ENCODE peak calls at places on chromosome 13, in six cellular contexts. One of them, this sample, is unnamed.

GRCh38 chr13:106560791-106561190 is 7.1 kb downstream of the ARGLU1 start:
- DNase-seq in stomach: no peak
- DNase-seq in dorsolateral prefrontal cortex: no peak
- DNase-seq in cardiac muscle cell: no peak
- DNase-seq in PC-9: no peak
- DNase-seq in WERI-Rb-1: no peak
- DNase-seq in this sample: no peak

GRCh38 chr13:24135674-24136300 is 24.7 kb upstream of the SPATA13 start:
- DNase-seq in stomach: no peak
- DNase-seq in dorsolateral prefrontal cortex: no peak
- DNase-seq in cardiac muscle cell: peak; percentile 60
- DNase-seq in PC-9: no peak
- DNase-seq in WERI-Rb-1: no peak
- DNase-seq in this sample: no peak

GRCh38 chr13:73922728-73923393 is 211.3 kb downstream of the KLF12 start:
- DNase-seq in stomach: no peak
- DNase-seq in dorsolateral prefrontal cortex: no peak
- DNase-seq in cardiac muscle cell: peak; percentile 8
- DNase-seq in PC-9: no peak
- DNase-seq in WERI-Rb-1: no peak
- DNase-seq in this sample: no peak

GRCh38 chr13:104011505-104012270 is 945.5 kb upstream of the SLC10A2 start:
- DNase-seq in stomach: peak; percentile 31
- DNase-seq in dorsolateral prefrontal cortex: no peak
- DNase-seq in cardiac muscle cell: peak; percentile 20
- DNase-seq in PC-9: no peak
- DNase-seq in WERI-Rb-1: peak; percentile 97
- DNase-seq in this sample: no peak

GRCh38 chr13:27821566-27821965 is 29.3 kb downstream of the GSX1 start:
- DNase-seq in stomach: no peak
- DNase-seq in dorsolateral prefrontal cortex: no peak
- DNase-seq in cardiac muscle cell: no peak
- DNase-seq in PC-9: no peak
- DNase-seq in WERI-Rb-1: no peak
- DNase-seq in this sample: no peak

GRCh38 chr13:111202745-111203144 is 87.6 kb downstream of the ARHGEF7 start:
- DNase-seq in stomach: no peak
- DNase-seq in dorsolateral prefrontal cortex: no peak
- DNase-seq in cardiac muscle cell: peak; percentile 96
- DNase-seq in PC-9: no peak
- DNase-seq in WERI-Rb-1: no peak
- DNase-seq in this sample: peak; percentile 37

GRCh38 chr13:79966039-79966438 is 374.9 kb downstream of the SPRY2 start:
- DNase-seq in stomach: no peak
- DNase-seq in dorsolateral prefrontal cortex: no peak
- DNase-seq in cardiac muscle cell: peak; percentile 33
- DNase-seq in PC-9: no peak
- DNase-seq in WERI-Rb-1: no peak
- DNase-seq in this sample: no peak

GRCh38 chr13:23928985-23929384 is 31.7 kb upstream of the C1QTNF9B start:
- DNase-seq in stomach: no peak
- DNase-seq in dorsolateral prefrontal cortex: no peak
- DNase-seq in cardiac muscle cell: peak; percentile 70
- DNase-seq in PC-9: no peak
- DNase-seq in WERI-Rb-1: peak; percentile 86
- DNase-seq in this sample: no peak

GRCh38 chr13:108733141-108733540 is 103.7 kb downstream of the MYO16 start:
- DNase-seq in stomach: no peak
- DNase-seq in dorsolateral prefrontal cortex: no peak
- DNase-seq in cardiac muscle cell: no peak
- DNase-seq in PC-9: no peak
- DNase-seq in WERI-Rb-1: no peak
- DNase-seq in this sample: no peak

GRCh38 chr13:77861716-77862115 is 56.9 kb downstream of the EDNRB start:
- DNase-seq in stomach: no peak
- DNase-seq in dorsolateral prefrontal cortex: no peak
- DNase-seq in cardiac muscle cell: peak; percentile 48
- DNase-seq in PC-9: no peak
- DNase-seq in WERI-Rb-1: no peak
- DNase-seq in this sample: no peak

GRCh38 chr13:20191902-20192469 is 752 bp downstream of the GJB2 start:
- DNase-seq in stomach: peak; percentile 53
- DNase-seq in dorsolateral prefrontal cortex: no peak
- DNase-seq in cardiac muscle cell: peak; percentile 30
- DNase-seq in PC-9: peak; percentile 15
- DNase-seq in WERI-Rb-1: no peak
- DNase-seq in this sample: no peak

GRCh38 chr13:75704942-75705320 is 68.8 kb downstream of the LMO7 start:
- DNase-seq in stomach: peak; percentile 77
- DNase-seq in dorsolateral prefrontal cortex: no peak
- DNase-seq in cardiac muscle cell: no peak
- DNase-seq in PC-9: peak; percentile 88
- DNase-seq in WERI-Rb-1: no peak
- DNase-seq in this sample: peak; percentile 78

GRCh38 chr13:29260684-29261083 is 334.8 kb downstream of the SLC7A1 start:
- DNase-seq in stomach: no peak
- DNase-seq in dorsolateral prefrontal cortex: no peak
- DNase-seq in cardiac muscle cell: no peak
- DNase-seq in PC-9: no peak
- DNase-seq in WERI-Rb-1: no peak
- DNase-seq in this sample: no peak

GRCh38 chr13:60396008-60396782 is 825 bp upstream of the TDRD3 start:
- DNase-seq in stomach: peak; percentile 91
- DNase-seq in dorsolateral prefrontal cortex: peak; percentile 95
- DNase-seq in cardiac muscle cell: peak; percentile 94
- DNase-seq in PC-9: peak; percentile 90
- DNase-seq in WERI-Rb-1: peak; percentile 83
- DNase-seq in this sample: peak; percentile 75

GRCh38 chr13:40389081-40389641 is 277.3 kb downstream of the FOXO1 start:
- DNase-seq in stomach: no peak
- DNase-seq in dorsolateral prefrontal cortex: no peak
- DNase-seq in cardiac muscle cell: no peak
- DNase-seq in PC-9: no peak
- DNase-seq in WERI-Rb-1: no peak
- DNase-seq in this sample: no peak

GRCh38 chr13:74774252-74774651 is 640.0 kb upstream of the KLF12 start:
- DNase-seq in stomach: no peak
- DNase-seq in dorsolateral prefrontal cortex: no peak
- DNase-seq in cardiac muscle cell: peak; percentile 49
- DNase-seq in PC-9: no peak
- DNase-seq in WERI-Rb-1: no peak
- DNase-seq in this sample: no peak

GRCh38 chr13:79481685-79482052 is 714 bp downstream of the NDFIP2 start:
- DNase-seq in stomach: peak; percentile 28
- DNase-seq in dorsolateral prefrontal cortex: no peak
- DNase-seq in cardiac muscle cell: no peak
- DNase-seq in PC-9: peak; percentile 27
- DNase-seq in WERI-Rb-1: no peak
- DNase-seq in this sample: no peak

GRCh38 chr13:52738719-52739467 is 727 bp downstream of the CNMD start:
- DNase-seq in stomach: no peak
- DNase-seq in dorsolateral prefrontal cortex: peak; percentile 56
- DNase-seq in cardiac muscle cell: peak; percentile 3
- DNase-seq in PC-9: no peak
- DNase-seq in WERI-Rb-1: no peak
- DNase-seq in this sample: no peak

GRCh38 chr13:35475131-35475959 is 1.1 kb downstream of the MAB21L1 start:
- DNase-seq in stomach: peak; percentile 39
- DNase-seq in dorsolateral prefrontal cortex: peak; percentile 46
- DNase-seq in cardiac muscle cell: peak; percentile 28
- DNase-seq in PC-9: no peak
- DNase-seq in WERI-Rb-1: peak; percentile 19
- DNase-seq in this sample: no peak

GRCh38 chr13:91719033-91719432 is 320.6 kb downstream of the GPC5 start:
- DNase-seq in stomach: no peak
- DNase-seq in dorsolateral prefrontal cortex: no peak
- DNase-seq in cardiac muscle cell: peak; percentile 14
- DNase-seq in PC-9: no peak
- DNase-seq in WERI-Rb-1: no peak
- DNase-seq in this sample: no peak

GRCh38 chr13:66778461-66778860 is 451.7 kb downstream of the PCDH9 start:
- DNase-seq in stomach: no peak
- DNase-seq in dorsolateral prefrontal cortex: no peak
- DNase-seq in cardiac muscle cell: peak; percentile 11
- DNase-seq in PC-9: no peak
- DNase-seq in WERI-Rb-1: no peak
- DNase-seq in this sample: no peak

GRCh38 chr13:30972888-30973377 is 40.5 kb downstream of the TEX26 start:
- DNase-seq in stomach: no peak
- DNase-seq in dorsolateral prefrontal cortex: no peak
- DNase-seq in cardiac muscle cell: no peak
- DNase-seq in PC-9: no peak
- DNase-seq in WERI-Rb-1: no peak
- DNase-seq in this sample: peak; percentile 93

DNA sequence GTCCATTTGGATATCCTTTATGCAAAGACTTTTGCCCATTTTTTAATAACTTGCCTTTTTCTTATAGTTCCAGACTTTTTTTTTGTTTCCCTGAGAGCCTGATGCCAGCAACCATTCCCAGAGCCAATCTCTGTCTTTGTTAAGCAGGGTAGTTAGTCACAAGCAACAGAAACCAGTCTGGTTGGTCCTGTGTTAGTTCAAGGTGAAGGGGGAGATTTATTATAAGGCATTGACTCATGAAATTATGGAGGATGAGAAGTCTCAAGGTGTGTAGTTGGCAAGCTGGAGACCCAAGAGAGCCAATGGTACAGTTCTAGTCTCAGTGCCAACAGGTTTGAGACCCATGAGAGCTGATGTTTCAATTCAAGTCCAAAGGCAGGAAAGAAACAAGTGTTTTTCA is 33.0 kb downstream of the GPR12 start:
- DNase-seq in stomach: no peak
- DNase-seq in dorsolateral prefrontal cortex: no peak
- DNase-seq in cardiac muscle cell: no peak
- DNase-seq in PC-9: no peak
- DNase-seq in WERI-Rb-1: no peak
- DNase-seq in this sample: no peak
- TF ChIP-seq CTCF in stomach: no peak
- TF ChIP-seq CTCF in dorsolateral prefrontal cortex: no peak
- TF ChIP-seq CTCF in cardiac muscle cell: no peak
- TF ChIP-seq CTCF in PC-9: no peak
- TF ChIP-seq CTCF in WERI-Rb-1: no peak
- TF ChIP-seq CTCF in this sample: no peak

GRCh38 chr13:110138009-110138699 is 168.8 kb downstream of the COL4A1 start:
- DNase-seq in stomach: peak; percentile 55
- DNase-seq in dorsolateral prefrontal cortex: peak; percentile 91
- DNase-seq in cardiac muscle cell: peak; percentile 61
- DNase-seq in PC-9: peak; percentile 82
- DNase-seq in WERI-Rb-1: peak; percentile 82
- DNase-seq in this sample: no peak

GRCh38 chr13:110138700-110139036 is 168.3 kb downstream of the COL4A1 start:
- DNase-seq in stomach: no peak
- DNase-seq in dorsolateral prefrontal cortex: no peak
- DNase-seq in cardiac muscle cell: no peak
- DNase-seq in PC-9: no peak
- DNase-seq in WERI-Rb-1: no peak
- DNase-seq in this sample: no peak

GRCh38 chr13:110137677-110138008 is 169.3 kb downstream of the COL4A1 start:
- DNase-seq in stomach: no peak
- DNase-seq in dorsolateral prefrontal cortex: no peak
- DNase-seq in cardiac muscle cell: peak; percentile 30
- DNase-seq in PC-9: peak; percentile 78
- DNase-seq in WERI-Rb-1: peak; percentile 86
- DNase-seq in this sample: peak; percentile 31

GRCh38 chr13:110135977-110136597 is 170.9 kb downstream of the COL4A1 start:
- DNase-seq in stomach: no peak
- DNase-seq in dorsolateral prefrontal cortex: no peak
- DNase-seq in cardiac muscle cell: no peak
- DNase-seq in PC-9: no peak
- DNase-seq in WERI-Rb-1: no peak
- DNase-seq in this sample: no peak

DNA sequence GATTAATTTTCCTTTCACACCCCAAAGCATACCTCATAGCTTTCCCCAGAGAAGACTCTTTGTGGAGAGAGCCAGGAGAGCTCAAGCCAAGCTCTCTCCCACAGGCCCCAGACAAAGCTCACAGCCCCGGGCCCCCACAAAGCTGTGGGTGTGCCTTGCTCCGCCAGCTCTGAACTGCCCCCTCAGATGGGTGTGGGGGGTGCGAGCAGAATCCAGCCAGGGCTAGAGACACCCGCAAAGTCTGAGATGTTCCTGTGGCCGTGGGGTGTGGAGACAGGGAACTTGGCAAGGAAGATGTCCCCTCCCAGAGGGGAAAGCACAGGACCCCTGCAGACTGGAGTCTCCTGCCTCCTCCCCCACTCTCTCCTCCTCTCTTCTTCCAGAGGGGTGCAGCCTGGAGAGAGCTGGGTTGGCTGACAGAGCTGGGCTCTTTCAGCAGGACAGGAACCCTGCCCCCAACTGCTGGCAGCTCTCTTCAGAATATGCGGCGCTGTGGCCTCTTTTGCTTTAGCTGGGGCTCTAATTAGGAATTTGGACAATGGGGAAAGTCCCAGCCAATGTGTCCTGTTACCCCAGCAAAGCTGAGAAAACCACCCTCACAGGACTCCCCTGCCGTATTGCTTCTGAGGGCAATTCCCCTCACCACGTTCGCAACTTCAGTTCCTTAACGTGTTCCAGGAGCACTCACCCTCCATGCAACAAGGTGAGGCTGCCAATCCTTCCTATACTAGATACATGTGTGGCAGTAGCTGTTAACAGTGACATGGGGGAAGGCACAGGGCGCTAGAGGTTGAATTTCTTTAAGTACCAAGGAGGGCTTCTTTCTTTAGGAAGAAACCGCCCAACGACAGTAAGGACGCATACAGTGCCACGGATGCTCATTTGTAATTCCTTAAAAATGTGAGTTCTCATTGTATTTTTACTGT is 170.0 kb downstream of the COL4A1 start:
- DNase-seq in stomach: no peak
- DNase-seq in dorsolateral prefrontal cortex: no peak
- DNase-seq in cardiac muscle cell: no peak
- DNase-seq in PC-9: no peak
- DNase-seq in WERI-Rb-1: no peak
- DNase-seq in this sample: no peak
- H3K4me3 ChIP-seq in stomach: no peak overlapping the region
- H3K4me3 ChIP-seq in dorsolateral prefrontal cortex: peak overlapping the region; percentile 67
- H3K4me3 ChIP-seq in cardiac muscle cell: peak overlapping the region; percentile 59
- H3K4me3 ChIP-seq in PC-9: peak overlapping the region; percentile 67
- H3K4me3 ChIP-seq in WERI-Rb-1: no peak overlapping the region
- H3K4me3 ChIP-seq in this sample: peak overlapping the region; percentile 65

GRCh38 chr13:84933797-84934196 is 865.4 kb downstream of the SLITRK6 start:
- DNase-seq in stomach: no peak
- DNase-seq in dorsolateral prefrontal cortex: no peak
- DNase-seq in cardiac muscle cell: no peak
- DNase-seq in PC-9: no peak
- DNase-seq in WERI-Rb-1: no peak
- DNase-seq in this sample: no peak
- TF ChIP-seq CTCF in stomach: no peak
- TF ChIP-seq CTCF in dorsolateral prefrontal cortex: no peak
- TF ChIP-seq CTCF in cardiac muscle cell: no peak
- TF ChIP-seq CTCF in PC-9: no peak
- TF ChIP-seq CTCF in WERI-Rb-1: no peak
- TF ChIP-seq CTCF in this sample: no peak

DNA sequence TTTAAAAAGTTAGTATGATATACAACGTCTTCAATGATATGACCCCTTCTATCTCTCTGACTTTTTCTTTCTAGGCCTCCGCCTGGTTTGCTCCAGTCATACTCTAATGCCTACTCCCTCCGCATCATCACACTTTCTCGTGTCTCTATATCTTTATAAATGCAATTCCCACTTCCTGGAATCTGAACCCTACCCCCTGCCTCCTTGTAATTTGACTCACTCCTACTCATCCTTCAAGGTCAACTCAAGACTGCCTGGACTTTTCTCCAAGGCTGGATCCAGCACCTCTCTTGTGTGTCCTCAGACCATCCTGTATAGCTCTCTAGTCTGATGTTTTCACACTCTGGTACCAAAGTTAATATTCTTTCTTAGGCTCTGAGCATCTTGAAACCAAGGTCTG is 74.5 kb upstream of the SERP2 start:
- DNase-seq in stomach: no peak
- DNase-seq in dorsolateral prefrontal cortex: no peak
- DNase-seq in cardiac muscle cell: no peak
- DNase-seq in PC-9: no peak
- DNase-seq in WERI-Rb-1: no peak
- DNase-seq in this sample: no peak
- H3K4me3 ChIP-seq in stomach: no peak overlapping the region
- H3K4me3 ChIP-seq in dorsolateral prefrontal cortex: no peak overlapping the region
- H3K4me3 ChIP-seq in cardiac muscle cell: no peak overlapping the region
- H3K4me3 ChIP-seq in PC-9: no peak overlapping the region
- H3K4me3 ChIP-seq in WERI-Rb-1: no peak overlapping the region
- H3K4me3 ChIP-seq in this sample: no peak overlapping the region